ENCODE peak calls at places on chromosomes 5 and 9, in seven cellular contexts. F is gastrocnemius medialis, N is MCF 10A, R is H9, C is A549, B is AG10803, Q is lower leg skin. E is an unnamed sample.

GRCh38 chr5:157608972-157609565 is 33.5 kb upstream of the ADAM19 start:
- DNase-seq in F (no peak), N (no peak), R (no peak), C (no peak), B (no peak), Q (no peak), E (no peak)

GRCh38 chr9:37964740-37965081 is 60.8 kb upstream of the SLC25A51 start:
- DNase-seq in F (no peak), N (no peak), R (no peak), C (no peak), B (no peak), Q (no peak), E (no peak)

GRCh38 chr9:127311239-127311741 is 46.7 kb downstream of the GARNL3 start:
- DNase-seq in F (no peak), N (peak), R (no peak), C (peak), B (peak), Q (peak), E (peak)

GRCh38 chr9:13427587-13427986 is 148.1 kb upstream of the MPDZ start:
- DNase-seq in F (peak), N (peak), R (no peak), C (peak), B (peak), Q (no peak), E (peak)

GRCh38 chr9:22035591-22036011 is 26.5 kb upstream of the CDKN2B start:
- DNase-seq in F (no peak), N (no peak), R (no peak), C (no peak), B (peak), Q (no peak), E (no peak)

GRCh38 chr9:4620881-4621555 is 41.1 kb upstream of the PLPP6 start:
- DNase-seq in F (no peak), N (no peak), R (no peak), C (no peak), B (peak), Q (no peak), E (no peak)

GRCh38 chr5:134406390-134406789 is 5.3 kb downstream of the CDKN2AIPNL start:
- DNase-seq in F (no peak), N (no peak), R (no peak), C (no peak), B (no peak), Q (no peak), E (no peak)

GRCh38 chr5:158701406-158702177 is 398.1 kb downstream of the EBF1 start:
- DNase-seq in F (no peak), N (peak), R (no peak), C (peak), B (peak), Q (no peak), E (no peak)

GRCh38 chr5:43428034-43428712 is 16.0 kb upstream of the CCL28 start:
- DNase-seq in F (no peak), N (peak), R (no peak), C (no peak), B (peak), Q (no peak), E (no peak)

GRCh38 chr5:64497390-64497789 is 8.4 kb upstream of the RGS7BP start:
- DNase-seq in F (no peak), N (peak), R (no peak), C (no peak), B (peak), Q (no peak), E (no peak)

GRCh38 chr9:128498911-128499310 is 5.6 kb upstream of the GLE1 start:
- DNase-seq in F (no peak), N (no peak), R (no peak), C (no peak), B (no peak), Q (no peak), E (no peak)

GRCh38 chr9:94916956-94917355 is 190.5 kb downstream of the AOPEP start:
- DNase-seq in F (no peak), N (no peak), R (no peak), C (no peak), B (no peak), Q (no peak), E (no peak)

GRCh38 chr9:96014078-96014477 is 138.6 kb downstream of the ERCC6L2 start:
- DNase-seq in F (no peak), N (no peak), R (no peak), C (no peak), B (no peak), Q (no peak), E (peak)

GRCh38 chr9:69471433-69471832 is 146.4 kb downstream of the ENTREP1 start:
- DNase-seq in F (no peak), N (peak), R (no peak), C (no peak), B (no peak), Q (no peak), E (no peak)

GRCh38 chr9:89639367-89639795 is 34.6 kb downstream of the GADD45G start:
- DNase-seq in F (peak), N (no peak), R (peak), C (no peak), B (peak), Q (no peak), E (no peak)

GRCh38 chr9:84617415-84617814 is 52.1 kb upstream of the NTRK2 start:
- DNase-seq in F (no peak), N (no peak), R (no peak), C (no peak), B (no peak), Q (no peak), E (no peak)

GRCh38 chr5:30572279-30572678 is 621.2 kb upstream of the CDH6 start:
- DNase-seq in F (no peak), N (peak), R (no peak), C (no peak), B (no peak), Q (no peak), E (no peak)

GRCh38 chr5:96936431-96937221 is 746 bp downstream of the LNPEP start:
- DNase-seq in F (peak), N (peak), R (peak), C (peak), B (peak), Q (peak), E (peak)

GRCh38 chr5:173056783-173057061 is 570 bp downstream of the CREBRF start:
- DNase-seq in F (no peak), N (no peak), R (no peak), C (peak), B (no peak), Q (no peak), E (no peak)

GRCh38 chr5:127358782-127359181 is 68.2 kb downstream of the MEGF10 start:
- DNase-seq in F (no peak), N (peak), R (no peak), C (no peak), B (peak), Q (no peak), E (no peak)

GRCh38 chr5:151254533-151254932 is 1.5 kb downstream of the GM2A start:
- DNase-seq in F (no peak), N (peak), R (no peak), C (no peak), B (no peak), Q (no peak), E (no peak)

GRCh38 chr5:119250946-119251901 is 104.6 kb upstream of the TNFAIP8 start:
- DNase-seq in F (no peak), N (peak), R (no peak), C (no peak), B (peak), Q (no peak), E (no peak)

GRCh38 chr5:155943516-155944407 is 383.2 kb upstream of the SGCD start:
- DNase-seq in F (peak), N (peak), R (peak), C (peak), B (peak), Q (no peak), E (peak)

GRCh38 chr9:107751522-107752235 is 262.1 kb upstream of the KLF4 start:
- DNase-seq in F (peak), N (peak), R (no peak), C (peak), B (peak), Q (no peak), E (peak)

GRCh38 chr5:126100767-126101166 is 322.4 kb upstream of the GRAMD2B start:
- DNase-seq in F (no peak), N (no peak), R (no peak), C (peak), B (no peak), Q (no peak), E (no peak)
- TF ChIP-seq CTCF in F (no peak), N (no peak), R (peak), C (peak), B (peak), Q (no peak), E (peak)

DNA sequence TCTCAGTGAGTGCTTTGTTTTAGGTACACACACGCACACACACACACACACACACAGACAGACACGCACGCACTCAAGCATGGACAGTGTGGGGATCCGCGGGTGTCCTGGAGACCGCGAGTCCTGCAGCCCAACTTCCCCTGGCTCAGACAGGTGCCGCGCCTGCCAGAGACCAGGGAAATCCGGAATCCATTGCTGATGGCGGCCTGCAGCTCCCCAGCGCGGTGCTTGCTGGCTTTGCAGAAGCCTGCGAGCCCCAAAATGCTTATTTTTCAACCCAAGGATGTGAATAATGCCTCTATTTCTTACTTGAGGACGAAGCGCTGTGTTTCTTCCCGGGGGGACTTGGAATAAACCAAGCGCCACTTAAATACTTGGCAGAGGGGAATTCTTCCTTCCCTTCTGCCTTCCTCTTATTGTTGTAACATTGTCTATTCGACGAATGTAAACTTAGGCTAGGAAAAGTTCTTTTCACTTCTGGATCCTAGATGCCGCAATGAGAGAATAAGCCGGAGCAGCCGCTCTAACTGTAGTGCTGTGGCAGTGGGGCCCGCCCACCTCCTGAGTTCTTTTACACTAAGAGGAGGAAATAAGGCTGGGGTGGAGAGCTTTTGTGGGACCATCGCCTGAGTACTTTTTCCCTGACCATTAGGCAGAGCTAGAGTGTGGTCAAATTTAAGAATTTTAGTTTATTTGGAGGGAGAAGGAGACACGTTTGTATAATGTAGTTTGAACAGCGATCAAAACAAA is 804 bp downstream of the ITGA2 start:
- DNase-seq in F (no peak), N (peak), R (peak), C (peak), B (peak), Q (peak), E (peak)
- TF ChIP-seq CTCF in F (no peak), N (peak), R (peak), C (peak), B (peak), Q (no peak), E (peak)

DNA sequence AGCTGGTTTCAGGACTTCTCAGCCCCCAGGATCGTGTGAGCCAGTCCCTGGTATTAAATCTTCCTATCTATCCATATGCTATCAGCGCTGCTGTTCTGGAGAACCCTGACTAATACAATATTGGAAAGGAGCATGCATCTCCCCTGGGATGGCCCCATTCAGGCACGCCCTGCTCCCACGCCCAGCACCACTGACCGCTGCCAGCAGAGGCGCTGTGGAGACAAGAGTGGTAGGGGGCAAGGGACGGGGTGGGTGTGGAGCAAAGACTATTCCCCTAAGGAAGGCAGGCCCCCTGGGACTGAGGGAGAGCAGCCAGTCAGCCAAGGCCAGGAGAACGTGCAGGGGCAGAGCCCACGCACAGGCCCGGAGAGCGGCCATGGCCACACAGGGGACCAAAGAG is 116.0 kb downstream of the VAV2 start:
- DNase-seq in F (no peak), N (peak), R (peak), C (no peak), B (no peak), Q (no peak), E (no peak)
- TF ChIP-seq CTCF in F (no peak), N (peak), R (peak), C (peak), B (peak), Q (no peak), E (peak)

GRCh38 chr5:59173568-59173967 is 590.7 kb downstream of the RAB3C start:
- DNase-seq in F (no peak), N (no peak), R (no peak), C (no peak), B (peak), Q (no peak), E (no peak)
- TF ChIP-seq CTCF in F (no peak), N (no peak), R (no peak), C (no peak), B (peak), Q (no peak), E (no peak)

GRCh38 chr9:75087824-75088645 is at the start of the genes NMRK1 and OSTF1:
- DNase-seq in F (peak), N (peak), R (peak), C (peak), B (peak), Q (peak), E (peak)
- TF ChIP-seq CTCF in F (no peak), N (no peak), R (no peak), C (no peak), B (no peak), Q (no peak), E (no peak)

GRCh38 chr5:179273074-179273435 is 72.2 kb downstream of the ADAMTS2 start:
- DNase-seq in F (no peak), N (no peak), R (no peak), C (no peak), B (no peak), Q (no peak), E (no peak)
- TF ChIP-seq CTCF in F (no peak), N (no peak), R (no peak), C (no peak), B (no peak), Q (no peak), E (no peak)

DNA sequence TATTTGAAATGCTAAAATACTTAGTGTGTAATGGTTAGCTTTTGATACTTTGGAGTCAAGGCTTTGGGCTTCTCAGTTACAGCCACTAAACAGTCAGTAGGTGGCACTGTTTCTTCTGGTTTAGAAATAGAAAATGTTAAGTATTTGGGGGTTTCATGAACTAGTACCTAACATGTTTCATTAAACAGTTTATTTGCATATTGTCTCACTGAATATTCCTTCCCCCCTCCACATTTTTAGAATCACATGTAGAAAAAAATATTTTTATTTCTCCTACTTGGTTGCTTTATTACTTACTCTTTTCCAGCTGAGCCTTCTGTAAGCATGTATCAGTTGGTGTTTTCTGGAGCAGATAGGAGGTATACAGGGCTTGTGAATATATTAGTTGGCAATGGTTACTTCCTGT is 48.0 kb downstream of the IPO11 start:
- DNase-seq in F (no peak), N (peak), R (no peak), C (peak), B (peak), Q (no peak), E (peak)
- TF ChIP-seq CTCF in F (peak), N (peak), R (peak), C (peak), B (peak), Q (no peak), E (peak)

DNA sequence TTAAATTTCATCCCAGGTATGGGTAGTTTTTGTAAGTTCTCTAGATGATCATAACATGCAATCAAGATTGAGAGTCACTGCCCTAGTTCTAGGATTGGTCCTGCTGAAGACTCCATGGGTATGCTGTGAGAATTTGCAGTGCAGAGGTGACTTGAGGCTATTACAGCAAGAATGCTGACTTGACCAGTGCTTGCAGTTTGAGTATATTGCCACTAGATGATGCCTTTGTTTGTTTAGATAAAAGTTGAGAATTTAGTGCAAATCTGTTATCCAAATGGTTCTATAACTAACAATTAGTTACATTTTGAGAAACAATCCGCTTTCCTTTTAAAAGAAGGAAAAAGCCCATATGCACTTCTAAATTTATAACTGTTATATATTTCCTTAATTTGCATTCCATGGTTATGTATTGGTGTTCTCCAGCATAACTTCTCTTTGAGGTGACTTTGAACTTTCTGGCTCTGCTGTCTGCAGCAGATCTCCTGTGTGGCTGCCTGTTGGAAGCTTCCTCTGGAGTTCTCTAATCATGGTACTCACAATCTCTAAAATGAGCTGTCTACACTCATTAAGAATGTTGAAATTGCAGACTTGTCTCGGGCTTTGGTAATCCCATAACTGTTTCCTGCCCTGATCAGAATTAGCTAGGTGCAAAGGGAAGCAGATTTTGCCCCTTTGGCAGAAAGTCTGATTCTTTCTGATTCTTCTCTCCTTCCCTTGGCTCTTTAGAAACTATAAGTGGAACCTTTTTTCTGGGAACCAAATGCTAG is 24.9 kb downstream of the MELK start:
- DNase-seq in F (no peak), N (peak), R (no peak), C (peak), B (peak), Q (no peak), E (peak)
- TF ChIP-seq CTCF in F (no peak), N (peak), R (peak), C (peak), B (peak), Q (no peak), E (peak)

GRCh38 chr5:116448869-116449453 is 125.7 kb downstream of the SEMA6A start:
- DNase-seq in F (no peak), N (no peak), R (no peak), C (no peak), B (no peak), Q (no peak), E (no peak)

GRCh38 chr5:116446356-116447005 is 128.1 kb downstream of the SEMA6A start:
- DNase-seq in F (no peak), N (no peak), R (no peak), C (no peak), B (no peak), Q (no peak), E (no peak)

GRCh38 chr5:116451905-116452450 is 122.6 kb downstream of the SEMA6A start:
- DNase-seq in F (no peak), N (no peak), R (no peak), C (no peak), B (no peak), Q (no peak), E (no peak)

GRCh38 chr5:116445311-116445710 is 129.3 kb downstream of the SEMA6A start:
- DNase-seq in F (no peak), N (no peak), R (no peak), C (no peak), B (no peak), Q (no peak), E (no peak)

GRCh38 chr5:116448450-116448849 is 126.2 kb downstream of the SEMA6A start:
- DNase-seq in F (no peak), N (no peak), R (no peak), C (no peak), B (no peak), Q (no peak), E (no peak)
- TF ChIP-seq CTCF in F (no peak), N (no peak), R (peak), C (no peak), B (peak), Q (no peak), E (no peak)

GRCh38 chr9:34070601-34071340 is 22.1 kb upstream of the UBAP2 start:
- DNase-seq in F (peak), N (peak), R (no peak), C (no peak), B (peak), Q (no peak), E (no peak)

GRCh38 chr9:34069831-34070230 is 21.1 kb upstream of the UBAP2 start:
- DNase-seq in F (no peak), N (peak), R (no peak), C (no peak), B (no peak), Q (no peak), E (no peak)

GRCh38 chr9:34072410-34072809 is 23.7 kb upstream of the UBAP2 start:
- DNase-seq in F (no peak), N (peak), R (peak), C (no peak), B (no peak), Q (peak), E (peak)

DNA sequence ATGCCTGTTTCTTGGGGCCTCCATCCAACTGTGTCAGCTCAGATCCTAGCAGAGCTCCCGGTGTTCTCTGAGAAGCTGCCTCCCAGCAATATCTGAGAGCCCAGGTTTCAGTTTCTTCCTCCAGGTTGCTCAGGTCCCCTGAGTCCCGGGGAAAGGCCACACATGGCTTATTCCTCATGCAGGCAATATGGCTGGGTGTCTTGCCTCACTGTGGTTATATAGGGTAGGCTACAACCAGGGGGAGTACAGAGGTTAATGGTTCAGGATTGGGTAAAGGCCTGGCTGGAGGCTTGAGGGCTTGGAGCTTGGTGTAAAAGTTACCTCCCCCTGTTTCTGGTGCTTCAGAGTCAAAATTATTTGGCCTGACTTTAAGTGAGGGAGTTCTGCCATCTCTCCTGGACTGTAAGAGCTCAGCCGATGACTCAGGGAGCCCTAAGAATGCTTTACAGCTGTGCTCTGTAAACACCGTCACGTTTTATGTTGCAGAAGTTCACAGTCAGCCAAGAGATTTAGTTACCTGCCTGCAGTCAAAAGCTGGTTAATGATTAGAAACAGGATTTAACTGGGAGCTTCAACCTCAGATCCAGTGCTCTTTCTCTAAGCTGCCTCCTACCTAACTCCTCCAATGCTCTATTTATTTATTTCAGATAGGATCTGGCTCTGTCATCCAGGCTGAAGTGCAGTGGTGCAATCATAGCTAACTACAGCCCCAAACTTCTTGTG is 24.3 kb upstream of the UBAP2 start:
- DNase-seq in F (peak), N (peak), R (peak), C (peak), B (peak), Q (peak), E (no peak)
- TF ChIP-seq CTCF in F (no peak), N (no peak), R (no peak), C (no peak), B (peak), Q (no peak), E (no peak)

E was measured in GM12865.